ENCODE peak calls at places on chromosomes 4 and X, in five cellular contexts. V, G, Q, A and M are unnamed samples.

GRCh38 chrX:69430730-69431129 is 73.4 kb upstream of the NALF2 start:
- DNase-seq in V (no peak), G (no peak), Q (no peak), A (no peak), M (no peak)

GRCh38 chr4:103496800-103497199 is 223.0 kb downstream of the TACR3 start:
- DNase-seq in V (no peak), G (no peak), Q (no peak), A (no peak), M (no peak)

GRCh38 chr4:38503689-38504395 is 160.2 kb upstream of the KLF3 start:
- DNase-seq in V (no peak), G (no peak), Q (no peak), A (no peak), M (peak)

GRCh38 chr4:164731827-164732474 is 22.0 kb upstream of the SMIM31 start:
- DNase-seq in V (peak), G (no peak), Q (no peak), A (peak), M (peak)

GRCh38 chr4:64756016-64756415 is 346.8 kb upstream of the TECRL start:
- DNase-seq in V (no peak), G (no peak), Q (no peak), A (no peak), M (no peak)

GRCh38 chr4:2291705-2292651 is 30.1 kb upstream of the MXD4 start:
- DNase-seq in V (no peak), G (no peak), Q (no peak), A (no peak), M (no peak)

GRCh38 chrX:85391879-85392238 is 12.4 kb upstream of the POF1B start:
- DNase-seq in V (no peak), G (no peak), Q (no peak), A (no peak), M (no peak)

GRCh38 chrX:149713279-149714050 is 1.6 kb downstream of the MAGEA11 start:
- DNase-seq in V (no peak), G (no peak), Q (no peak), A (no peak), M (no peak)

GRCh38 chr4:56908206-56909082 is 744 bp downstream of the REST start:
- DNase-seq in V (peak), G (peak), Q (no peak), A (peak), M (peak)

GRCh38 chrX:13005671-13006473 is 31.0 kb downstream of the TMSB4X start:
- DNase-seq in V (no peak), G (no peak), Q (no peak), A (peak), M (no peak)

GRCh38 chrX:101550362-101550761 is at the start of gene ARMCX1:
- DNase-seq in V (peak), G (no peak), Q (peak), A (peak), M (no peak)

GRCh38 chrX:39762266-39762841 is 335.4 kb downstream of the BCOR start:
- DNase-seq in V (no peak), G (no peak), Q (no peak), A (no peak), M (no peak)

GRCh38 chr4:85798011-85798770 is 323.2 kb downstream of the ARHGAP24 start:
- DNase-seq in V (no peak), G (no peak), Q (no peak), A (no peak), M (no peak)

GRCh38 chr4:2942532-2943363 is 20.5 kb downstream of the NOP14 start:
- DNase-seq in V (no peak), G (no peak), Q (no peak), A (peak), M (no peak)

GRCh38 chrX:17590892-17591740 is 146.2 kb upstream of the SCML1 start:
- DNase-seq in V (no peak), G (peak), Q (no peak), A (peak), M (no peak)

GRCh38 chr4:42501624-42502401 is 104.5 kb downstream of the SHISA3 start:
- DNase-seq in V (no peak), G (no peak), Q (no peak), A (no peak), M (no peak)